ENCODE peak calls at places on chromosomes 4 and X, in six cellular contexts. One of them, this sample, is unnamed.

GRCh38 chr4:8438743-8439142 is 1.8 kb downstream of the ACOX3 start:
- DNase-seq in testis: peak
- DNase-seq in uterus: no peak
- DNase-seq in AG04450: no peak
- DNase-seq in tibial artery: no peak
- DNase-seq in psoas muscle: no peak
- DNase-seq in this sample: no peak

GRCh38 chr4:40912455-40913055 is 162.8 kb downstream of the NSUN7 start:
- DNase-seq in AG04450: peak
- DNase-seq in uterus: no peak
- DNase-seq in tibial artery: no peak
- DNase-seq in psoas muscle: no peak
- DNase-seq in testis: no peak
- DNase-seq in this sample: no peak

GRCh38 chrX:51459125-51459524 is 37.3 kb downstream of the NUDT11 start:
- DNase-seq in psoas muscle: no peak
- DNase-seq in testis: peak
- DNase-seq in tibial artery: no peak
- DNase-seq in AG04450: no peak
- DNase-seq in uterus: no peak
- DNase-seq in this sample: no peak

GRCh38 chr4:25792843-25793242 is 69.9 kb downstream of the SEL1L3 start:
- DNase-seq in testis: no peak
- DNase-seq in psoas muscle: no peak
- DNase-seq in AG04450: no peak
- DNase-seq in tibial artery: no peak
- DNase-seq in uterus: no peak
- DNase-seq in this sample: no peak

GRCh38 chrX:32744906-32745305 is 466.4 kb downstream of the DMD start:
- DNase-seq in psoas muscle: no peak
- DNase-seq in testis: no peak
- DNase-seq in tibial artery: no peak
- DNase-seq in uterus: no peak
- DNase-seq in AG04450: no peak
- DNase-seq in this sample: no peak

GRCh38 chrX:30971761-30972603 is 82.9 kb upstream of the TAB3 start:
- DNase-seq in AG04450: peak
- DNase-seq in psoas muscle: no peak
- DNase-seq in testis: peak
- DNase-seq in uterus: no peak
- DNase-seq in tibial artery: no peak
- DNase-seq in this sample: no peak

GRCh38 chr4:110059556-110060191 is 138.7 kb downstream of the ELOVL6 start:
- DNase-seq in psoas muscle: no peak
- DNase-seq in tibial artery: no peak
- DNase-seq in testis: no peak
- DNase-seq in AG04450: no peak
- DNase-seq in uterus: no peak
- DNase-seq in this sample: no peak

GRCh38 chr4:153538408-153539057 is 72.4 kb downstream of the TMEM131L start:
- DNase-seq in testis: peak
- DNase-seq in AG04450: no peak
- DNase-seq in tibial artery: peak
- DNase-seq in uterus: peak
- DNase-seq in psoas muscle: peak
- DNase-seq in this sample: peak

GRCh38 chr4:31081375-31081774 is 361.2 kb downstream of the PCDH7 start:
- DNase-seq in tibial artery: no peak
- DNase-seq in AG04450: no peak
- DNase-seq in uterus: no peak
- DNase-seq in testis: no peak
- DNase-seq in psoas muscle: no peak
- DNase-seq in this sample: no peak

GRCh38 chr4:8409271-8410065 is 31.1 kb downstream of the ACOX3 start:
- DNase-seq in uterus: peak
- DNase-seq in AG04450: no peak
- DNase-seq in psoas muscle: peak
- DNase-seq in testis: peak
- DNase-seq in tibial artery: no peak
- DNase-seq in this sample: peak

GRCh38 chrX:43559643-43560042 is 96.5 kb upstream of the MAOA start:
- DNase-seq in testis: peak
- DNase-seq in uterus: peak
- DNase-seq in AG04450: no peak
- DNase-seq in psoas muscle: no peak
- DNase-seq in tibial artery: peak
- DNase-seq in this sample: peak

GRCh38 chrX:44945736-44946135 is 72.7 kb downstream of the KDM6A start:
- DNase-seq in psoas muscle: no peak
- DNase-seq in uterus: no peak
- DNase-seq in AG04450: no peak
- DNase-seq in testis: no peak
- DNase-seq in tibial artery: no peak
- DNase-seq in this sample: no peak

GRCh38 chr4:98626350-98626749 is 32.1 kb downstream of the TSPAN5 start:
- DNase-seq in tibial artery: no peak
- DNase-seq in AG04450: peak
- DNase-seq in testis: peak
- DNase-seq in psoas muscle: no peak
- DNase-seq in uterus: peak
- DNase-seq in this sample: peak

GRCh38 chr4:14608630-14609029 is 393.7 kb upstream of the CPEB2 start:
- DNase-seq in AG04450: no peak
- DNase-seq in uterus: no peak
- DNase-seq in testis: no peak
- DNase-seq in psoas muscle: no peak
- DNase-seq in tibial artery: no peak
- DNase-seq in this sample: no peak

GRCh38 chrX:13768939-13769338 is 34.4 kb downstream of the OFD1 start:
- DNase-seq in psoas muscle: no peak
- DNase-seq in testis: no peak
- DNase-seq in tibial artery: no peak
- DNase-seq in uterus: no peak
- DNase-seq in AG04450: no peak
- DNase-seq in this sample: no peak

GRCh38 chr4:187235456-187236170 is 512.0 kb upstream of the FAT1 start:
- DNase-seq in AG04450: no peak
- DNase-seq in testis: no peak
- DNase-seq in tibial artery: no peak
- DNase-seq in uterus: no peak
- DNase-seq in psoas muscle: no peak
- DNase-seq in this sample: no peak

GRCh38 chr4:32000846-32001488 is 1280.8 kb downstream of the PCDH7 start:
- DNase-seq in testis: no peak
- DNase-seq in tibial artery: no peak
- DNase-seq in uterus: no peak
- DNase-seq in AG04450: no peak
- DNase-seq in psoas muscle: no peak
- DNase-seq in this sample: no peak

GRCh38 chrX:107731831-107732502 is 43.6 kb downstream of the TSC22D3 start:
- DNase-seq in AG04450: no peak
- DNase-seq in uterus: peak
- DNase-seq in tibial artery: peak
- DNase-seq in testis: peak
- DNase-seq in psoas muscle: peak
- DNase-seq in this sample: peak

GRCh38 chrX:80174925-80175574 is 160.5 kb downstream of the TBX22 start:
- DNase-seq in uterus: peak
- DNase-seq in tibial artery: peak
- DNase-seq in AG04450: no peak
- DNase-seq in psoas muscle: peak
- DNase-seq in testis: peak
- DNase-seq in this sample: peak

GRCh38 chr4:3340703-3341088 is 47.9 kb downstream of the RGS12 start:
- DNase-seq in tibial artery: no peak
- DNase-seq in uterus: no peak
- DNase-seq in psoas muscle: peak
- DNase-seq in testis: no peak
- DNase-seq in AG04450: no peak
- DNase-seq in this sample: no peak

GRCh38 chrX:53284684-53285447 is 3.5 kb upstream of the IQSEC2 start:
- DNase-seq in AG04450: no peak
- DNase-seq in tibial artery: peak
- DNase-seq in psoas muscle: peak
- DNase-seq in uterus: peak
- DNase-seq in testis: peak
- DNase-seq in this sample: peak

GRCh38 chr4:47340914-47341313 is 122.6 kb downstream of the COMMD8 start:
- DNase-seq in tibial artery: no peak
- DNase-seq in uterus: no peak
- DNase-seq in AG04450: no peak
- DNase-seq in testis: no peak
- DNase-seq in psoas muscle: no peak
- DNase-seq in this sample: no peak

GRCh38 chr4:3307891-3308575 is 15.2 kb downstream of the RGS12 start:
- DNase-seq in testis: no peak
- DNase-seq in tibial artery: peak
- DNase-seq in uterus: no peak
- DNase-seq in psoas muscle: no peak
- DNase-seq in AG04450: no peak
- DNase-seq in this sample: no peak

GRCh38 chr4:137861682-137862081 is 329.4 kb upstream of the PCDH18 start:
- DNase-seq in psoas muscle: no peak
- DNase-seq in testis: no peak
- DNase-seq in AG04450: peak
- DNase-seq in uterus: no peak
- DNase-seq in tibial artery: no peak
- DNase-seq in this sample: no peak

GRCh38 chrX:7690842-7691241 is 152.1 kb upstream of the VCX start:
- DNase-seq in psoas muscle: no peak
- DNase-seq in testis: no peak
- DNase-seq in tibial artery: no peak
- DNase-seq in AG04450: no peak
- DNase-seq in uterus: no peak
- DNase-seq in this sample: no peak

GRCh38 chr4:7375427-7375826 is 59.3 kb downstream of the PSAPL1 start:
- DNase-seq in psoas muscle: peak
- DNase-seq in tibial artery: peak
- DNase-seq in uterus: peak
- DNase-seq in testis: no peak
- DNase-seq in AG04450: no peak
- DNase-seq in this sample: no peak

GRCh38 chrX:118666521-118666920 is 60.9 kb upstream of the IL13RA1 start:
- DNase-seq in tibial artery: no peak
- DNase-seq in AG04450: no peak
- DNase-seq in testis: no peak
- DNase-seq in psoas muscle: no peak
- DNase-seq in uterus: no peak
- DNase-seq in this sample: no peak

GRCh38 chr4:7559741-7560376 is 125.1 kb upstream of the PSAPL1 start:
- DNase-seq in psoas muscle: no peak
- DNase-seq in tibial artery: no peak
- DNase-seq in AG04450: no peak
- DNase-seq in testis: no peak
- DNase-seq in uterus: no peak
- DNase-seq in this sample: no peak

DNA sequence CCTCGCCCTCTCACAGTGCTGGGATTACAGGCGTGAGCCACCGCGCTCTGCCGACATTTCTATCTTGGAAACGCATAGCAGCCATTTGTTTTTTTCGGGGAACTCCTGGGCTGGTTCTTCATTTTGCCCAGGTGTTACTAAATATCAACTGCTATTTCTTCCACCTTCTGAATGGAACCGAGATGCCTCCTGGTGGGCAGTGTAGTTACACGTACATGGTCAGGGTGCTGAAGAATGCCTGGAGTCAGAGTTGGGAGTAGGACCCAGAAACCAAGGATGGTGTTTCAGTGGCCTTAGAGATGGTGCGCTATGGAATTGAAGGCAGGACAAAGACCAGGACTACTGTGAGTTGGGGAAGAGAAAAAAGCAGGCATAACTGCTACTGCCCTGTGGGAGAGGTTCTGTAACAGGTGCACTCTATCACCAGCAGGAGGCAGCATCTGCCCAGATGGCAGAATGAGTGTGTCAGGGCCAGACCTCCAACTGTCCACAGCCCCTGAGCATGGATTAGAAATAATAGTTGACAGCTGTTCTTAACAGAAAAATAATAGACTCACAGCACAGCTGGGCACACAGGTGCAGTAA is 81.7 kb downstream of the ZC4H2 start:
- DNase-seq in tibial artery: no peak
- DNase-seq in psoas muscle: no peak
- DNase-seq in testis: peak
- DNase-seq in uterus: no peak
- DNase-seq in AG04450: no peak
- DNase-seq in this sample: no peak
- TF ChIP-seq CTCF in tibial artery: no peak
- TF ChIP-seq CTCF in psoas muscle: peak
- TF ChIP-seq CTCF in testis: peak
- TF ChIP-seq CTCF in uterus: no peak
- TF ChIP-seq CTCF in AG04450: peak
- TF ChIP-seq CTCF in this sample: peak

GRCh38 chr4:105088110-105088879 is 58.4 kb upstream of the TET2 start:
- DNase-seq in testis: no peak
- DNase-seq in uterus: peak
- DNase-seq in psoas muscle: no peak
- DNase-seq in tibial artery: no peak
- DNase-seq in AG04450: peak
- DNase-seq in this sample: no peak
- H3K4me3 ChIP-seq in testis: no peak
- H3K4me3 ChIP-seq in uterus: no peak
- H3K4me3 ChIP-seq in psoas muscle: no peak
- H3K4me3 ChIP-seq in tibial artery: no peak
- H3K4me3 ChIP-seq in AG04450: peak
- H3K4me3 ChIP-seq in this sample: peak

GRCh38 chr4:149269835-149270234 is 545.8 kb downstream of the IQCM start:
- DNase-seq in psoas muscle: no peak
- DNase-seq in AG04450: no peak
- DNase-seq in uterus: no peak
- DNase-seq in testis: no peak
- DNase-seq in tibial artery: no peak
- DNase-seq in this sample: no peak

GRCh38 chr4:149265645-149266044 is 550.0 kb downstream of the IQCM start:
- DNase-seq in testis: no peak
- DNase-seq in uterus: no peak
- DNase-seq in tibial artery: no peak
- DNase-seq in psoas muscle: no peak
- DNase-seq in AG04450: no peak
- DNase-seq in this sample: no peak

GRCh38 chr4:149264093-149264733 is 551.4 kb downstream of the IQCM start:
- DNase-seq in AG04450: peak
- DNase-seq in testis: peak
- DNase-seq in uterus: no peak
- DNase-seq in tibial artery: no peak
- DNase-seq in psoas muscle: no peak
- DNase-seq in this sample: no peak
- TF ChIP-seq CTCF in AG04450: peak
- TF ChIP-seq CTCF in testis: peak
- TF ChIP-seq CTCF in uterus: no peak
- TF ChIP-seq CTCF in tibial artery: peak
- TF ChIP-seq CTCF in psoas muscle: peak
- TF ChIP-seq CTCF in this sample: peak

DNA sequence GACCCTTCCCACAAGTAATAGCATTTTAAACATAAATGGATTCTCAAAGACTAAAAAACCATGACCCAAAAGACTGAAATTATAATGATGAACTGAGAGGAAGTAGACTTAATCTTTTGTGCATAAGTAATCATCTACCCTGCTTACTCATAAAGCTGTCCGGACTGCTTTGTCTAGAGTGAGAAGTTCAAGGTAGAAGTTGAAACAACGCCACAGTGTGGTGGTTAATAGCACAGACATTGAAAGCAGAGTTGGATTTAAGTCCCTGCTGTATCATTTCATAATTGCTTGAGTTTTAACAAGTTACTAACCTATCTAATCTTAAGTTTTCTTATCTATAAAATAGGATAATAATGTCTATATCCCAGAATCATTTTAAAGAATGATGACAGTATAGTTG is 346.5 kb downstream of the CENPC start:
- DNase-seq in psoas muscle: no peak
- DNase-seq in AG04450: no peak
- DNase-seq in tibial artery: no peak
- DNase-seq in uterus: no peak
- DNase-seq in testis: peak
- DNase-seq in this sample: no peak
- H3K4me3 ChIP-seq in psoas muscle: no peak
- H3K4me3 ChIP-seq in AG04450: no peak
- H3K4me3 ChIP-seq in tibial artery: no peak
- H3K4me3 ChIP-seq in uterus: no peak
- H3K4me3 ChIP-seq in testis: no peak
- H3K4me3 ChIP-seq in this sample: no peak

This sample was measured in left ventricle myocardium inferior.